ENCODE peak calls at places on chromosomes 1 and 21, in four cellular contexts. M is HS-27A, P is activated gamma-delta T cell, W is endothelial cell. Y is an unnamed sample.

GRCh38 chr1:53693773-53694717 is 44.9 kb downstream of the GLIS1 start:
- DNase-seq in W (no peak), P (no peak), M (no peak), Y (no peak)

GRCh38 chr1:145917595-145917994 is 922 bp downstream of the PEX11B start:
- DNase-seq in P (no peak), W (no peak), M (no peak), Y (no peak)

GRCh38 chr1:13922440-13922839 is 222.5 kb downstream of the PRDM2 start:
- DNase-seq in P (no peak), M (no peak), W (no peak), Y (no peak)

GRCh38 chr1:224544711-224545110 is 71.4 kb upstream of the CNIH3 start:
- DNase-seq in M (no peak), P (no peak), W (no peak), Y (no peak)

GRCh38 chr1:53093451-53093754 is 31.4 kb downstream of the PODN start:
- DNase-seq in M (no peak), W (no peak), P (no peak), Y (no peak)

GRCh38 chr21:33848252-33848953 is 67.2 kb downstream of the ATP5PO start:
- DNase-seq in W (no peak), P (no peak), M (no peak), Y (no peak)

GRCh38 chr21:43659136-43660000 is at the start of the genes HSF2BP and RRP1B:
- DNase-seq in M (no peak), W (peak; percentile 86), P (peak; percentile 70), Y (peak; percentile 33)

GRCh38 chr1:6727535-6727934 is 25.9 kb upstream of the DNAJC11 start:
- DNase-seq in W (peak; percentile 79), M (no peak), P (no peak), Y (peak; percentile 25)

GRCh38 chr1:233916706-233917105 is 12.2 kb downstream of the SLC35F3 start:
- DNase-seq in W (no peak), P (no peak), M (no peak), Y (no peak)

GRCh38 chr1:203085528-203086406 is at the start of gene MYOG:
- DNase-seq in M (no peak), P (no peak), W (no peak), Y (no peak)

GRCh38 chr1:224259986-224260385 is 70.0 kb downstream of the NVL start:
- DNase-seq in M (no peak), W (no peak), P (no peak), Y (no peak)

GRCh38 chr1:45493116-45493697 is 2.2 kb upstream of the TESK2 start:
- DNase-seq in M (no peak), W (peak; percentile 61), P (no peak), Y (no peak)

GRCh38 chr1:39149509-39149908 is 55.0 kb upstream of the MACF1 start:
- DNase-seq in M (no peak), P (no peak), W (no peak), Y (no peak)

GRCh38 chr1:113770031-113770430 is 10.7 kb upstream of the PHTF1 start:
- DNase-seq in M (no peak), W (no peak), P (no peak), Y (no peak)

GRCh38 chr1:10082785-10083479 is 50.2 kb downstream of the UBE4B start:
- DNase-seq in P (no peak), W (no peak), M (no peak), Y (no peak)

GRCh38 chr1:27342391-27342777 is 562 bp downstream of the SYTL1 start:
- DNase-seq in P (no peak), M (no peak), W (no peak), Y (no peak)

GRCh38 chr21:26473471-26473870 is 99.6 kb downstream of the CYYR1 start:
- DNase-seq in P (no peak), W (no peak), M (no peak), Y (no peak)

GRCh38 chr1:201114245-201115131 is 2.3 kb upstream of the CACNA1S start:
- DNase-seq in M (peak; percentile 60), P (peak; percentile 29), W (peak; percentile 92), Y (peak; percentile 80)

GRCh38 chr1:40143891-40144575 is 17.2 kb upstream of the RLF start:
- DNase-seq in M (no peak), W (peak; percentile 73), P (no peak), Y (peak; percentile 69)

GRCh38 chr1:205810448-205811157 is 2.4 kb downstream of the SLC41A1 start:
- DNase-seq in W (peak; percentile 25), P (no peak), M (no peak), Y (no peak)

GRCh38 chr1:246786606-246787238 is 62.5 kb downstream of the SCCPDH start:
- DNase-seq in M (no peak), P (no peak), W (no peak), Y (no peak)

GRCh38 chr1:202010042-202011015 is at the start of gene ELF3:
- DNase-seq in P (no peak), M (no peak), W (no peak), Y (peak; percentile 99)

GRCh38 chr1:21781971-21782867 is 730 bp downstream of the USP48 start:
- DNase-seq in P (peak; percentile 52), M (peak; percentile 53), W (peak; percentile 30), Y (no peak)

GRCh38 chr1:221672160-221672762 is 69.6 kb downstream of the DUSP10 start:
- DNase-seq in W (no peak), M (peak; percentile 78), P (no peak), Y (no peak)

GRCh38 chr21:20443558-20444155 is 554.6 kb upstream of the NCAM2 start:
- DNase-seq in M (no peak), W (no peak), P (no peak), Y (peak; percentile 17)

GRCh38 chr1:6464514-6464836 is 1.5 kb downstream of the TNFRSF25 start:
- DNase-seq in P (no peak), M (no peak), W (no peak), Y (no peak)

GRCh38 chr1:174883361-174883760 is 116.4 kb upstream of the CACYBP start:
- DNase-seq in P (no peak), M (no peak), W (no peak), Y (no peak)

GRCh38 chr1:54884135-54884586 is 2.8 kb downstream of the DHCR24 start:
- DNase-seq in M (no peak), P (no peak), W (no peak), Y (no peak)

GRCh38 chr21:18387994-18388393 is 15.6 kb downstream of the TMPRSS15 start:
- DNase-seq in P (no peak), W (no peak), M (no peak), Y (no peak)

GRCh38 chr21:16870116-16870515 is 642.7 kb upstream of the CXADR start:
- DNase-seq in P (no peak), W (no peak), M (no peak), Y (no peak)

GRCh38 chr1:183024352-183025337 is 1.4 kb downstream of the LAMC1 start:
- DNase-seq in P (no peak), W (no peak), M (no peak), Y (no peak)

GRCh38 chr21:43312751-43313169 is 114.2 kb downstream of the SIK1 start:
- DNase-seq in W (no peak), P (no peak), M (no peak), Y (no peak)

GRCh38 chr1:164635784-164636729 is 77.1 kb downstream of the PBX1 start:
- DNase-seq in W (no peak), P (no peak), M (no peak), Y (no peak)

GRCh38 chr1:38097256-38097655 is 50.7 kb upstream of the POU3F1 start:
- DNase-seq in M (no peak), W (no peak), P (no peak), Y (no peak)

GRCh38 chr1:19799233-19799876 is 361 bp downstream of the TMCO4 start:
- DNase-seq in W (peak; percentile 20), M (peak; percentile 27), P (peak; percentile 37), Y (no peak)

GRCh38 chr1:44819594-44820327 is 11.4 kb downstream of the BTBD19 start:
- DNase-seq in P (peak; percentile 50), W (peak; percentile 69), M (no peak), Y (peak; percentile 96)

GRCh38 chr1:201820413-201820812 is 8.5 kb upstream of the IPO9 start:
- DNase-seq in M (no peak), P (no peak), W (no peak), Y (no peak)